ENCODE peak calls at places on chromosomes 6 and 20, in four cellular contexts. T is NCI-H1930, N is endothelial cell, R is fibroblast of the conjunctiva. L is an unnamed sample.

GRCh38 chr6:37576336-37576737 is 76.6 kb upstream of the CCDC167 start:
- DNase-seq in T (no peak), R (no peak), N (no peak), L (no peak)

GRCh38 chr6:113447088-113447831 is 409.9 kb upstream of the MARCKS start:
- DNase-seq in N (no peak), R (peak), T (no peak), L (no peak)

GRCh38 chr6:26554669-26555504 is 16.7 kb downstream of the HMGN4 start:
- DNase-seq in N (peak), T (peak), R (no peak), L (peak)

GRCh38 chr20:1333462-1334369 is 4.8 kb upstream of the SDCBP2 start:
- DNase-seq in R (no peak), N (no peak), T (no peak), L (no peak)

GRCh38 chr6:10177703-10178102 is 237.2 kb downstream of the TFAP2A start:
- DNase-seq in N (no peak), T (no peak), R (no peak), L (no peak)

GRCh38 chr6:111841822-111842221 is 31.4 kb downstream of the FYN start:
- DNase-seq in T (no peak), R (peak), N (peak), L (peak)

GRCh38 chr6:46011241-46012085 is 4.2 kb downstream of the CLIC5 start:
- DNase-seq in T (no peak), N (peak), R (no peak), L (peak)

GRCh38 chr6:47016236-47016635 is 25.9 kb downstream of the ADGRF1 start:
- DNase-seq in T (no peak), N (no peak), R (no peak), L (no peak)

GRCh38 chr20:15673206-15673605 is 900.0 kb downstream of the KIF16B start:
- DNase-seq in N (no peak), T (no peak), R (peak), L (no peak)

GRCh38 chr6:16311763-16312162 is 73.4 kb downstream of the GMPR start:
- DNase-seq in N (no peak), T (no peak), R (no peak), L (no peak)

GRCh38 chr6:159691133-159691962 is 1.7 kb downstream of the SOD2 start:
- DNase-seq in T (no peak), R (peak), N (no peak), L (peak)

GRCh38 chr6:18343741-18344140 is 43.4 kb upstream of the RNF144B start:
- DNase-seq in R (peak), N (no peak), T (no peak), L (no peak)

GRCh38 chr6:158642805-158643489 is 1.6 kb downstream of the DYNLT1 start:
- DNase-seq in R (no peak), T (no peak), N (no peak), L (no peak)

GRCh38 chr6:134247271-134247833 is 70.6 kb downstream of the SGK1 start:
- DNase-seq in N (no peak), T (no peak), R (no peak), L (peak)

GRCh38 chr20:61387204-61387958 is 135.3 kb downstream of the CDH4 start:
- DNase-seq in R (peak), T (no peak), N (peak), L (no peak)

GRCh38 chr6:44222987-44223470 is 366 bp upstream of the SLC29A1 start:
- DNase-seq in R (no peak), N (no peak), T (no peak), L (no peak)

GRCh38 chr6:106125925-106126435 is 39.8 kb downstream of the PRDM1 start:
- DNase-seq in R (no peak), N (no peak), T (no peak), L (no peak)

GRCh38 chr6:118285791-118286190 is 262.3 kb upstream of the PLN start:
- DNase-seq in R (no peak), T (no peak), N (no peak), L (no peak)

GRCh38 chr6:99790679-99791078 is 184.0 kb downstream of the PRDM13 start:
- DNase-seq in N (no peak), R (no peak), T (no peak), L (no peak)

GRCh38 chr20:31568041-31568731 is 36.9 kb upstream of the ID1 start:
- DNase-seq in N (no peak), T (no peak), R (no peak), L (no peak)

GRCh38 chr6:37517411-37517812 is 17.7 kb upstream of the CCDC167 start:
- DNase-seq in R (no peak), T (no peak), N (no peak), L (no peak)

GRCh38 chr20:48207505-48207904 is 422.2 kb upstream of the SULF2 start:
- DNase-seq in N (no peak), R (no peak), T (no peak), L (no peak)

GRCh38 chr6:29263001-29263400 is 38.5 kb upstream of the OR14J1 start:
- DNase-seq in R (no peak), T (no peak), N (no peak), L (no peak)

GRCh38 chr6:157460182-157460999 is 79.4 kb downstream of the ZDHHC14 start:
- DNase-seq in R (no peak), T (no peak), N (no peak), L (no peak)

GRCh38 chr20:45322952-45323383 is 14.9 kb upstream of the MATN4 start:
- DNase-seq in N (no peak), R (no peak), T (no peak), L (peak)

L was measured in Calu3.